ENCODE peak calls at places on chromosomes 3 and 15, in six cellular contexts. P is T47D; G is fibroblast of mammary gland; X is CD4-positive, alpha-beta T cell; U is NCI-H1092 treated with DMSO at 0.1 percent for 48 hours; I is cardiac fibroblast. W is an unnamed sample.

GRCh38 chr3:177550667-177551066 is 353.4 kb upstream of the TBL1XR1 start:
- DNase-seq in G (no peak), X (no peak), I (no peak), P (no peak), U (no peak), W (no peak)

GRCh38 chr3:105130911-105131310 is 235.8 kb upstream of the ALCAM start:
- DNase-seq in G (no peak), U (no peak), X (no peak), I (no peak), P (no peak), W (no peak)

GRCh38 chr3:153001428-153001827 is 160.6 kb upstream of the RAP2B start:
- DNase-seq in G (no peak), P (no peak), X (no peak), U (no peak), I (no peak), W (no peak)

GRCh38 chr15:69749797-69750196 is 297.2 kb downstream of the RPLP1 start:
- DNase-seq in I (peak; percentile 38), U (no peak), G (no peak), X (no peak), P (peak; percentile 38), W (no peak)

GRCh38 chr3:126468028-126468891 is 7.4 kb downstream of the ZXDC start:
- DNase-seq in X (no peak), P (no peak), G (peak; percentile 54), I (peak; percentile 28), U (no peak), W (no peak)

GRCh38 chr3:66409771-66410355 is 91.0 kb downstream of the LRIG1 start:
- DNase-seq in U (no peak), I (no peak), P (no peak), G (no peak), X (no peak), W (no peak)

GRCh38 chr3:150434263-150434662 is 26.2 kb downstream of the TSC22D2 start:
- DNase-seq in U (no peak), I (no peak), X (no peak), P (no peak), G (no peak), W (no peak)

GRCh38 chr15:76976572-76977270 is 18.2 kb upstream of the PSTPIP1 start:
- DNase-seq in P (no peak), X (no peak), G (no peak), I (peak; percentile 9), U (no peak), W (no peak)

GRCh38 chr15:82569834-82570233 is 29.6 kb upstream of the RPS17 start:
- DNase-seq in U (no peak), X (no peak), P (no peak), I (no peak), G (no peak), W (no peak)

GRCh38 chr3:63656791-63657190 is 4.3 kb downstream of the SNTN start:
- DNase-seq in I (peak; percentile 84), P (no peak), G (peak; percentile 91), U (no peak), X (no peak), W (no peak)

W was measured in naive thymus-derived CD8-positive, alpha-beta T cell.